ENCODE peak calls at places on chromosomes 5 and 9, in five cellular contexts. E is H54, K is GM12891, P is body of pancreas, F is uterus. R is an unnamed sample.

GRCh38 chr5:140342287-140342686 is 4.1 kb downstream of the HBEGF start:
- DNase-seq in E (no peak), K (no peak), P (no peak), F (no peak), R (no peak)

GRCh38 chr9:133347515-133347984 is 381 bp downstream of the MED22 start:
- DNase-seq in E (peak), K (peak), P (peak), F (peak), R (peak)

GRCh38 chr5:151678146-151678545 is 8.6 kb downstream of the SPARC start:
- DNase-seq in E (no peak), K (no peak), P (no peak), F (no peak), R (no peak)

GRCh38 chr9:84297162-84297821 is 43.3 kb downstream of the SLC28A3 start:
- DNase-seq in E (no peak), K (no peak), P (no peak), F (no peak), R (no peak)

GRCh38 chr5:6732634-6733410 is 19.6 kb downstream of the TENT4A start:
- DNase-seq in E (peak), K (no peak), P (peak), F (peak), R (no peak)

GRCh38 chr5:55232194-55232984 is 1.0 kb downstream of the CCNO start:
- DNase-seq in E (peak), K (peak), P (peak), F (no peak), R (peak)

GRCh38 chr9:16207161-16207560 is 654.3 kb downstream of the CCDC171 start:
- DNase-seq in E (no peak), K (no peak), P (peak), F (peak), R (no peak)

GRCh38 chr5:6837519-6838110 is 124.4 kb downstream of the TENT4A start:
- DNase-seq in E (no peak), K (peak), P (peak), F (no peak), R (peak)

GRCh38 chr5:58365791-58366190 is 94.1 kb downstream of the PLK2 start:
- DNase-seq in E (no peak), K (no peak), P (no peak), F (no peak), R (no peak)

GRCh38 chr5:115262405-115263247 is at the start of gene PGGT1B:
- DNase-seq in E (peak), K (peak), P (peak), F (peak), R (peak)
- TF ChIP-seq POLR2A in E (peak), K (peak), P (peak), F (no peak), R (peak)

DNA sequence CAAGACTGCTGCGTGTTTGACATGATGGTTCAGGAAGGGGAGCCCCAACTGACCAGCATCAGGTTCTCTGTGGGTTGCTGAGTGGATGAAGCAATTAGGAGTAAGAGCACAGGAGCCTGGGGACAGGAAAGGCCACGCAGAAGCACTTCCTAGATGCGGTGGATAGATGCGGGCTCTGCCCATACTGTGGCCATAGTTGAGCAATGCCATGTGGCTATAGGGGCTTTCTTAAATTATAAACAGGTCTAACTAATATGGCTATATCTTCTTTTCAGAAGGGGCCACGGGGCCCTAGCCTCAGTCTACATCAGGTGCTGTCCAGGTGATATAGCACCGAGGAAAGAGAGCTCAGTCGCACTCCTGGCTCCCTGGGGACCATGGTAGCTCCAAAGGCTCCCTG is 198.6 kb downstream of the GADD45G start:
- DNase-seq in E (no peak), K (no peak), P (no peak), F (no peak), R (no peak)
- TF ChIP-seq POLR2A in E (no peak), K (no peak), P (no peak), F (no peak), R (no peak)

GRCh38 chr9:21521448-21521847 is 39.3 kb upstream of the IFNE start:
- DNase-seq in E (no peak), K (no peak), P (no peak), F (no peak), R (no peak)
- TF ChIP-seq POLR2A in E (no peak), K (no peak), P (no peak), F (no peak), R (no peak)

DNA sequence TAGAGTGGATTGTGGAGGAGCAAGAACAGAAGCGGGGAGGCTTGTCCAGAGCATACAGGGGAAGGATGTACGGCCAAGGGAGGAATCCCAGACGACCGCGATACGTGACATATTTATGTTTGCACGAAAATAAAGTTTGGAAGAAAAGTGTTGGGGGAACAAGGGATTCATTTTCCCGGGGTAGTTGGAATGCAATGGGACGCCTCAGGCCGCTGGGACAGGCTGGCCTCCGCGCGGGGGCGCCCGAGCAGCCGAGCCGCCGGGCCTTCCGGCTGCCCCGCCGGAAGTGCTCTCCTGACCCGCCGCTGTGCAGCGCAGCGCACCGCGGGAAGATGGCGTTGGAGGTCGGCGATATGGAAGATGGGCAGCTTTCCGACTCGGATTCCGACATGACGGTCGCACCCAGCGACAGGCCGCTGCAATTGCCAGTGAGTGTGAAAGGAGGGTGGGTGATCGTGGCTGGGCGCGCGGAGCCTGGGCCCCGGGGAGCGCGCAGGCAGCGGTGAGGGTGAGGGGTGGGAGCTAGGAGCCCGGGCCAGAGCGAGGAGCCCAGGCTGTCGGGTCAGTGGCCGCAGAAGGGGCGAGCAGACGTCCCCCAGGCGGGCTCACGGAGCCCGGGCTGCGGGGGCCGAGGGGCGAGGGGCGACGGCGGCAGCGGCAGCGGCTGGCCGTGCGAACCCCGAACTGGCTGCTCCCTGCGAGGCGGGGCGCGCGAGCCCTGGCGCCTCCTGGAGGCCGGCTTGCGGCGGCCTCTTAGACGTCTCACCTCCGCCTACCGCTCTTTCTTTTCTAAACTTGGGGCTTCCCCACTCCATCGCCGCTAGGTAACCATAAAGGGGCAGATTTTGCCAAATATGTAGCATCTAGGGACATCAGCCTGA is at the start of gene PHAX:
- DNase-seq in E (peak), K (peak), P (peak), F (peak), R (peak)
- TF ChIP-seq POLR2A in E (peak), K (peak), P (no peak), F (no peak), R (peak)

DNA sequence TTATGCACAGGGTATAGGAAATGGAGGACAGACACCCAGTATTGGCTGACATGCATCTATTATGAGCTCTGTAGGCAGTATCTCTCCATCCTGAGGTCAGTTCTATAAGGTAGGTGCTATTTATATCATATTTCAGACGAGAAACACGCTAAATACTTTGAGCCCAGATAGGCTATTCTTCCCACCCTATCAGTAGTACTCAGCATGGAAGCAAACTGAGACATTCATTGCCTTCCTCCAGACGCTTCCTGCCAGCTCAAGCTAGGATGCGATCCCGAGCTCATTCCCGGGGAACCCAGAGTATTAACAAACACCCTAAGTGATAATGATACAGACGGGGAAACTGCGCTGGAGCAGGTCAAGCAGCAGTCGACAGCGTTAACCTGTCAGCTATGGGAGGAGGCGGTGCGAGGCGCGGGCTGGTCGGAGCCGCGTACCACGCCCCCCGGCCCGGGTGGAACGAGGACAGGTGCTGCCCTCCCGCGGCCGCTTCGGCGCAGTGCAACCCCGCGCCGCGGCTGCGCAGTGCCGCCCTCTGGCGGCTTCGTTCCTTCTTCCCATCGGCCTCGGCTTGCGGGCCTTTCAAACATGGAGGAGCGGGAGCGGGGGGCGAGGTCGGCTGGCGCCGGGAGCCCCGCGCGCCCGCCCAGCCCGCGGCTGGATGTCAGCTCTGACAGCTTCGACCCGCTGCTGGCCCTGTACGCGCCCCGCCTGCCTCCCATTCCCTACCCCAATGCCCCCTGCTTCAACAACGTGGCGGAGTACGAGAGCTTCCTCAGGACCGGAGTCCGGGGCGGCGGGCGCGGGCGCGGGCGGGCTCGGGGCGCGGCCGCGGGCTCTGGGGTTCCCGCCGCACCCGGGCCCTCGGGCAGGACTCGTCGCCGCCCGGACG is at the start of gene LSM11:
- DNase-seq in E (peak), K (peak), P (peak), F (peak), R (peak)
- TF ChIP-seq POLR2A in E (peak), K (peak), P (no peak), F (peak), R (peak)

GRCh38 chr9:123893146-123893545 is 36.8 kb downstream of the DENND1A start:
- DNase-seq in E (no peak), K (no peak), P (no peak), F (no peak), R (no peak)
- TF ChIP-seq POLR2A in E (no peak), K (no peak), P (no peak), F (no peak), R (no peak)

GRCh38 chr9:134604834-134605233 is 36.8 kb upstream of the COL5A1 start:
- DNase-seq in E (no peak), K (no peak), P (no peak), F (peak), R (no peak)

GRCh38 chr9:134600431-134600830 is 41.2 kb upstream of the COL5A1 start:
- DNase-seq in E (no peak), K (no peak), P (no peak), F (no peak), R (no peak)

GRCh38 chr9:134601764-134602163 is 39.8 kb upstream of the COL5A1 start:
- DNase-seq in E (no peak), K (no peak), P (no peak), F (no peak), R (no peak)

GRCh38 chr9:134600836-134601638 is 40.6 kb upstream of the COL5A1 start:
- DNase-seq in E (no peak), K (no peak), P (no peak), F (no peak), R (no peak)

GRCh38 chr9:134602547-134603362 is 38.8 kb upstream of the COL5A1 start:
- DNase-seq in E (peak), K (no peak), P (peak), F (peak), R (no peak)
- TF ChIP-seq POLR2A in E (peak), K (no peak), P (no peak), F (no peak), R (no peak)

GRCh38 chr9:37904647-37905505 is 949 bp upstream of the SLC25A51 start:
- DNase-seq in E (no peak), K (no peak), P (peak), F (no peak), R (peak)

GRCh38 chr9:37902131-37902530 is 1.8 kb downstream of the SLC25A51 start:
- DNase-seq in E (no peak), K (no peak), P (no peak), F (no peak), R (no peak)

GRCh38 chr9:37903581-37903830 is 421 bp downstream of the SLC25A51 start:
- DNase-seq in E (peak), K (no peak), P (peak), F (no peak), R (no peak)

GRCh38 chr9:37903831-37904646 is at the start of gene SLC25A51:
- DNase-seq in E (peak), K (peak), P (peak), F (peak), R (peak)

DNA sequence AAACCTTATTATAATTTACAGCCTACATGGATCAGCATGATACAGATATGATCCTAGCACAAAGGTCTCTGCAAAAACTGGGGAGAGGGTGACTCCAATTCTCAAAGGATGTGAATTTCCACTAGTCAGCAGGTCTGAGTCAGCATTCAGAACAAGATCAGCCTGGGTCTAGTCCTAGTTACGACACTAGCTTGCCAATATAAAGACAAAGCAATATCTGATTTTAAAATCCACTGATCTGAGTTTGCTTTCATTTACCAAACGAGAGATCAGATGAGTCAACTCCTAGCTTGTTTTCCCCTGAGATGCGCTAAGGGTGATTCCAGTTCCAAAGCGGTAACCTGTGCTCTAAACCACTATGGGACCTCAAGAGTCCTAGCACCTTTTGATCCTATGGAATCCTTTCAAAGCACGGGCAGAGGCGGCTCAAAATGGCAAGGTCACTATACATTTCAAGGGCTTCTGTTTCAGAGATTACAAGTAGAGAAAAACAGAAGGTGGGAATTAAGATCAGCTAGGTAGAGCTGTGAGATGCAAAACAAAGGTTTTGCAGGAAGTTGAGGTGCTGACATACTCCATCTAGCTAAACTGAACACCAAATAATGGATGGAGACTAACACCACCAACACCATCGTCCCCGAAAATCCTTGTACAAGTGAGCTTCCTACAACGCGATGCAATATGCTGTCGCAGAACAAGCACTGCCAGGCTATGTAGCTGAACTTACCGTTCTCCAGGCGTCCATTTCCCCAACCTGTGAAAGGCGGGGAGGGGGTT is 935 bp downstream of the SLC25A51 start:
- DNase-seq in E (no peak), K (no peak), P (no peak), F (no peak), R (peak)
- TF ChIP-seq POLR2A in E (no peak), K (no peak), P (no peak), F (no peak), R (no peak)

R was measured in erythroblast.